ENCODE peak calls at places on chromosomes 16 and 17, in five cellular contexts. I, O, P, L and Q are unnamed samples.

GRCh38 chr17:34981538-34982241 is 1.4 kb downstream of the LIG3 start:
- DNase-seq in L (no peak), O (no peak), I (no peak), P (peak), Q (no peak)

GRCh38 chr16:68640972-68641371 is 4.1 kb upstream of the CDH3 start:
- DNase-seq in O (no peak), P (no peak), L (no peak), I (no peak), Q (no peak)

GRCh38 chr16:80463776-80464175 is 77.0 kb upstream of the DYNLRB2 start:
- DNase-seq in L (no peak), I (no peak), O (no peak), P (no peak), Q (no peak)

GRCh38 chr16:72182976-72183375 is 11.0 kb upstream of the PMFBP1 start:
- DNase-seq in L (no peak), P (no peak), I (no peak), O (no peak), Q (no peak)

GRCh38 chr16:89431158-89431584 is 59.2 kb downstream of the ANKRD11 start:
- DNase-seq in P (no peak), O (no peak), I (no peak), L (no peak), Q (no peak)

GRCh38 chr17:64661731-64661980 is 451 bp downstream of the SMURF2 start:
- DNase-seq in I (no peak), P (no peak), O (no peak), L (no peak), Q (no peak)

GRCh38 chr16:64459402-64459801 is 662.5 kb downstream of the CDH11 start:
- DNase-seq in O (no peak), L (no peak), I (no peak), P (no peak), Q (no peak)

GRCh38 chr17:11901901-11902300 is 95.4 kb downstream of the ZNF18 start:
- DNase-seq in I (no peak), L (no peak), P (no peak), O (no peak), Q (no peak)

GRCh38 chr17:65231086-65231485 is 93.9 kb downstream of the RGS9 start:
- DNase-seq in O (no peak), I (no peak), L (no peak), P (no peak), Q (no peak)

GRCh38 chr16:28010671-28011070 is 52.8 kb downstream of the GSG1L start:
- DNase-seq in I (no peak), O (no peak), P (no peak), L (no peak), Q (no peak)

GRCh38 chr17:69268442-69269068 is 39.9 kb upstream of the ABCA10 start:
- DNase-seq in P (no peak), I (no peak), O (no peak), L (peak), Q (no peak)

GRCh38 chr16:4487955-4488481 is 11.8 kb downstream of the HMOX2 start:
- DNase-seq in L (no peak), P (no peak), I (no peak), O (no peak), Q (no peak)

GRCh38 chr16:31487720-31488629 is 5.1 kb downstream of the SLC5A2 start:
- DNase-seq in I (no peak), P (no peak), L (no peak), O (no peak), Q (peak)

GRCh38 chr16:67283039-67283825 is 3.9 kb downstream of the PLEKHG4 start:
- DNase-seq in L (no peak), P (no peak), I (no peak), O (no peak), Q (no peak)

GRCh38 chr16:82943371-82943770 is 316.6 kb downstream of the CDH13 start:
- DNase-seq in I (no peak), L (no peak), O (no peak), P (no peak), Q (no peak)

GRCh38 chr17:80379348-80379747 is 35.6 kb upstream of the ENDOV start:
- DNase-seq in P (no peak), O (no peak), L (no peak), I (no peak), Q (no peak)

GRCh38 chr16:19515765-19516164 is 6.1 kb downstream of the GDE1 start:
- DNase-seq in I (no peak), L (no peak), O (no peak), P (no peak), Q (no peak)

GRCh38 chr16:74455213-74455612 is 33.9 kb upstream of the CLEC18B start:
- DNase-seq in P (no peak), L (peak), O (no peak), I (no peak), Q (no peak)

GRCh38 chr16:56995136-56995805 is 5.9 kb downstream of the NLRC5 start:
- DNase-seq in L (no peak), P (no peak), O (no peak), I (no peak), Q (no peak)

GRCh38 chr17:60383379-60383778 is 8.6 kb downstream of the USP32 start:
- DNase-seq in I (no peak), L (no peak), P (no peak), O (no peak), Q (no peak)

GRCh38 chr17:19399750-19400450 is 11.1 kb upstream of the RNF112 start:
- DNase-seq in P (no peak), I (no peak), L (no peak), O (no peak), Q (no peak)

GRCh38 chr16:65975049-65975708 is 391.3 kb upstream of the CDH5 start:
- DNase-seq in L (no peak), O (no peak), I (no peak), P (peak), Q (peak)

GRCh38 chr17:68706351-68706750 is 105.2 kb upstream of the FAM20A start:
- DNase-seq in P (no peak), L (no peak), O (no peak), I (no peak), Q (no peak)

GRCh38 chr17:35788504-35788998 is 6.9 kb downstream of the MMP28 start:
- DNase-seq in O (no peak), P (peak), L (no peak), I (no peak), Q (no peak)

GRCh38 chr16:82631701-82632685 is 5.2 kb downstream of the CDH13 start:
- DNase-seq in I (no peak), P (peak), L (no peak), O (no peak), Q (peak)

GRCh38 chr17:48052956-48053757 is 5.0 kb downstream of the NFE2L1 start:
- DNase-seq in L (peak), I (no peak), P (peak), O (no peak), Q (no peak)

GRCh38 chr17:77163001-77163400 is 22.2 kb downstream of the SEC14L1 start:
- DNase-seq in L (no peak), I (no peak), O (no peak), P (no peak), Q (no peak)

GRCh38 chr17:4304417-4305027 is 40.7 kb upstream of the ANKFY1 start:
- DNase-seq in O (no peak), P (peak), I (no peak), L (peak), Q (peak)

GRCh38 chr17:5711344-5711743 is 127.0 kb upstream of the NLRP1 start:
- DNase-seq in O (no peak), P (no peak), I (no peak), L (no peak), Q (no peak)

GRCh38 chr16:30457256-30457655 is 11.6 kb upstream of the SEPHS2 start:
- DNase-seq in O (no peak), L (no peak), I (no peak), P (no peak), Q (no peak)

GRCh38 chr17:17877548-17878358 is 41.0 kb upstream of the SREBF1 start:
- DNase-seq in I (no peak), O (no peak), L (no peak), P (no peak), Q (peak)

GRCh38 chr17:67441052-67441738 is 64.1 kb downstream of the PITPNC1 start:
- DNase-seq in P (no peak), L (peak), I (no peak), O (no peak), Q (no peak)

GRCh38 chr17:29177541-29177870 is 2.7 kb downstream of the MYO18A start:
- DNase-seq in I (no peak), P (peak), L (no peak), O (no peak), Q (no peak)

GRCh38 chr17:80800775-80801391 is 190.8 kb upstream of the CHMP6 start:
- DNase-seq in L (no peak), O (no peak), P (no peak), I (no peak), Q (no peak)

GRCh38 chr17:13104576-13104975 is 86.7 kb upstream of the ELAC2 start:
- DNase-seq in O (no peak), L (no peak), P (no peak), I (no peak), Q (no peak)

GRCh38 chr16:78045865-78046581 is 23.7 kb downstream of the CLEC3A start:
- DNase-seq in L (peak), O (peak), I (no peak), P (peak), Q (peak)

GRCh38 chr17:10182785-10183184 is 15.6 kb downstream of the GAS7 start:
- DNase-seq in O (no peak), I (no peak), L (no peak), P (no peak), Q (no peak)

GRCh38 chr17:62673614-62674362 is 46.3 kb downstream of the MRC2 start:
- DNase-seq in I (no peak), O (no peak), L (no peak), P (no peak), Q (no peak)
- TF ChIP-seq ATF2 in I (no peak), O (no peak), L (no peak), P (no peak), Q (no peak)

GRCh38 chr16:83967838-83968482 is at the start of gene NECAB2:
- DNase-seq in O (no peak), I (no peak), P (peak), L (no peak), Q (peak)
- TF ChIP-seq ATF2 in O (no peak), I (no peak), P (no peak), L (no peak), Q (no peak)

GRCh38 chr17:78762007-78762406 is 20.1 kb downstream of the CYTH1 start:
- DNase-seq in L (no peak), P (no peak), I (no peak), O (no peak), Q (no peak)
- TF ChIP-seq ATF2 in L (no peak), P (no peak), I (no peak), O (no peak), Q (no peak)

GRCh38 chr16:84047626-84048025 is 5.0 kb upstream of the SLC38A8 start:
- DNase-seq in I (no peak), O (no peak), P (no peak), L (no peak), Q (no peak)

GRCh38 chr16:84048306-84048705 is 5.7 kb upstream of the SLC38A8 start:
- DNase-seq in O (no peak), I (no peak), L (peak), P (peak), Q (peak)

GRCh38 chr16:84050316-84050715 is 7.7 kb upstream of the SLC38A8 start:
- DNase-seq in L (no peak), O (no peak), P (no peak), I (no peak), Q (no peak)

GRCh38 chr16:84049403-84050060 is 6.9 kb upstream of the SLC38A8 start:
- DNase-seq in P (no peak), O (no peak), L (no peak), I (no peak), Q (no peak)

GRCh38 chr16:84048871-84049270 is 6.3 kb upstream of the SLC38A8 start:
- DNase-seq in O (no peak), I (no peak), P (no peak), L (no peak), Q (no peak)
- TF ChIP-seq ATF2 in O (no peak), I (no peak), P (no peak), L (no peak), Q (no peak)

GRCh38 chr17:56943505-56944125 is 17.2 kb downstream of the COIL start:
- DNase-seq in L (no peak), O (no peak), I (no peak), P (no peak), Q (no peak)
- TF ChIP-seq ATF2 in L (no peak), O (no peak), I (no peak), P (no peak), Q (no peak)